ENCODE peak calls at places on chromosomes 4 and X, in six cellular contexts. One of them, this sample, is unnamed.
A peak's percentile ranks its signal among the peaks of the same experiment; 100 is the strongest.

GRCh38 chr4:81166431-81166830 is 48.6 kb downstream of the PRKG2 start:
- DNase-seq in heart right ventricle: no peak
- DNase-seq in BE2C: no peak
- DNase-seq in foreskin fibroblast: peak; percentile 68
- DNase-seq in cardiac muscle cell: no peak
- DNase-seq in left ventricle myocardium inferior: no peak
- DNase-seq in this sample: no peak

GRCh38 chr4:133320576-133321170 is 171.6 kb downstream of the PCDH10 start:
- DNase-seq in heart right ventricle: no peak
- DNase-seq in BE2C: peak; percentile 43
- DNase-seq in foreskin fibroblast: peak; percentile 2
- DNase-seq in cardiac muscle cell: peak; percentile 57
- DNase-seq in left ventricle myocardium inferior: no peak
- DNase-seq in this sample: no peak

GRCh38 chr4:14916554-14917304 is 85.6 kb upstream of the CPEB2 start:
- DNase-seq in heart right ventricle: peak; percentile 49
- DNase-seq in BE2C: no peak
- DNase-seq in foreskin fibroblast: peak; percentile 79
- DNase-seq in cardiac muscle cell: no peak
- DNase-seq in left ventricle myocardium inferior: no peak
- DNase-seq in this sample: no peak

GRCh38 chrX:107654778-107655761 is 26.8 kb downstream of the PRPS1 start:
- DNase-seq in heart right ventricle: peak; percentile 50
- DNase-seq in BE2C: peak; percentile 82
- DNase-seq in foreskin fibroblast: peak; percentile 93
- DNase-seq in cardiac muscle cell: peak; percentile 88
- DNase-seq in left ventricle myocardium inferior: peak; percentile 49
- DNase-seq in this sample: peak; percentile 50

GRCh38 chr4:72084587-72085011 is 52.8 kb downstream of the NPFFR2 start:
- DNase-seq in heart right ventricle: no peak
- DNase-seq in BE2C: no peak
- DNase-seq in foreskin fibroblast: no peak
- DNase-seq in cardiac muscle cell: peak; percentile 34
- DNase-seq in left ventricle myocardium inferior: no peak
- DNase-seq in this sample: no peak

GRCh38 chrX:68199062-68199848 is 234.0 kb downstream of the OPHN1 start:
- DNase-seq in heart right ventricle: no peak
- DNase-seq in BE2C: no peak
- DNase-seq in foreskin fibroblast: no peak
- DNase-seq in cardiac muscle cell: no peak
- DNase-seq in left ventricle myocardium inferior: no peak
- DNase-seq in this sample: no peak

GRCh38 chr4:56186808-56187523 is 200.3 kb downstream of the AASDH start:
- DNase-seq in heart right ventricle: no peak
- DNase-seq in BE2C: no peak
- DNase-seq in foreskin fibroblast: no peak
- DNase-seq in cardiac muscle cell: peak; percentile 17
- DNase-seq in left ventricle myocardium inferior: no peak
- DNase-seq in this sample: no peak

GRCh38 chr4:48813984-48814383 is 16.9 kb upstream of the OCIAD1 start:
- DNase-seq in heart right ventricle: no peak
- DNase-seq in BE2C: no peak
- DNase-seq in foreskin fibroblast: no peak
- DNase-seq in cardiac muscle cell: no peak
- DNase-seq in left ventricle myocardium inferior: no peak
- DNase-seq in this sample: no peak

GRCh38 chr4:16757080-16757521 is 141.3 kb downstream of the LDB2 start:
- DNase-seq in heart right ventricle: no peak
- DNase-seq in BE2C: peak; percentile 29
- DNase-seq in foreskin fibroblast: no peak
- DNase-seq in cardiac muscle cell: no peak
- DNase-seq in left ventricle myocardium inferior: no peak
- DNase-seq in this sample: no peak

GRCh38 chr4:59818656-59819055 is 1381.5 kb upstream of the ADGRL3 start:
- DNase-seq in heart right ventricle: no peak
- DNase-seq in BE2C: no peak
- DNase-seq in foreskin fibroblast: no peak
- DNase-seq in cardiac muscle cell: no peak
- DNase-seq in left ventricle myocardium inferior: no peak
- DNase-seq in this sample: no peak

GRCh38 chr4:187724526-187724925 is 271.0 kb upstream of the ZFP42 start:
- DNase-seq in heart right ventricle: no peak
- DNase-seq in BE2C: no peak
- DNase-seq in foreskin fibroblast: no peak
- DNase-seq in cardiac muscle cell: no peak
- DNase-seq in left ventricle myocardium inferior: no peak
- DNase-seq in this sample: no peak

GRCh38 chrX:23554304-23554703 is 113.0 kb upstream of the PRDX4 start:
- DNase-seq in heart right ventricle: no peak
- DNase-seq in BE2C: peak; percentile 10
- DNase-seq in foreskin fibroblast: peak; percentile 54
- DNase-seq in cardiac muscle cell: peak; percentile 64
- DNase-seq in left ventricle myocardium inferior: no peak
- DNase-seq in this sample: no peak

GRCh38 chrX:23557070-23557469 is 110.2 kb upstream of the PRDX4 start:
- DNase-seq in heart right ventricle: no peak
- DNase-seq in BE2C: no peak
- DNase-seq in foreskin fibroblast: no peak
- DNase-seq in cardiac muscle cell: no peak
- DNase-seq in left ventricle myocardium inferior: no peak
- DNase-seq in this sample: no peak

DNA sequence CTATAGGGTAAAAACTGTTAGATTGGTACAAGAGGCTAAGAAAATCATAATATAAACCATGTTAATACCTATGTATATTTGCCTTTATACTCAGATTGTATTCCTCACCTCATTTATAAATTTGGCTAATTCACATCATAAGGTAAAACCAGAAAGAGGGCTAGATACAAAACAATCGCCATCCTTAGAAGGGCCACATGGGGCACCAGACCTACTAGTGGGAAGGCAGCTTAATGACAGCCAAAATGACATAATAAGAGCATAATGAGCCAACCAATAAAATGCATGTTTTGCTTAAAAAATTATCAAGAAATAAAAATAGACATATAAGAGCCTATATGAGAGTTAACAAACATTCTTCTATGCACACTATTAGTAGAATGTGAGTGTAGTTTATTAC is 107.3 kb upstream of the PRDX4 start:
- DNase-seq in heart right ventricle: no peak
- DNase-seq in BE2C: no peak
- DNase-seq in foreskin fibroblast: no peak
- DNase-seq in cardiac muscle cell: no peak
- DNase-seq in left ventricle myocardium inferior: no peak
- DNase-seq in this sample: no peak
- TF ChIP-seq CTCF in heart right ventricle: no peak
- TF ChIP-seq CTCF in BE2C: peak; percentile 41
- TF ChIP-seq CTCF in foreskin fibroblast: no peak
- TF ChIP-seq CTCF in cardiac muscle cell: no peak
- TF ChIP-seq CTCF in left ventricle myocardium inferior: no peak
- TF ChIP-seq CTCF in this sample: no peak

GRCh38 chr4:6221851-6222760 is 21.8 kb upstream of the JAKMIP1 start:
- DNase-seq in heart right ventricle: peak; percentile 32
- DNase-seq in BE2C: peak; percentile 87
- DNase-seq in foreskin fibroblast: peak; percentile 41
- DNase-seq in cardiac muscle cell: peak; percentile 86
- DNase-seq in left ventricle myocardium inferior: peak; percentile 29
- DNase-seq in this sample: no peak
- H3K4me3 ChIP-seq in heart right ventricle: peak overlapping the region; percentile 26
- H3K4me3 ChIP-seq in BE2C: peak overlapping the region; percentile 64
- H3K4me3 ChIP-seq in foreskin fibroblast: no peak overlapping the region
- H3K4me3 ChIP-seq in cardiac muscle cell: peak overlapping the region; percentile 52
- H3K4me3 ChIP-seq in left ventricle myocardium inferior: peak overlapping the region; percentile 60
- H3K4me3 ChIP-seq in this sample: no peak overlapping the region

DNA sequence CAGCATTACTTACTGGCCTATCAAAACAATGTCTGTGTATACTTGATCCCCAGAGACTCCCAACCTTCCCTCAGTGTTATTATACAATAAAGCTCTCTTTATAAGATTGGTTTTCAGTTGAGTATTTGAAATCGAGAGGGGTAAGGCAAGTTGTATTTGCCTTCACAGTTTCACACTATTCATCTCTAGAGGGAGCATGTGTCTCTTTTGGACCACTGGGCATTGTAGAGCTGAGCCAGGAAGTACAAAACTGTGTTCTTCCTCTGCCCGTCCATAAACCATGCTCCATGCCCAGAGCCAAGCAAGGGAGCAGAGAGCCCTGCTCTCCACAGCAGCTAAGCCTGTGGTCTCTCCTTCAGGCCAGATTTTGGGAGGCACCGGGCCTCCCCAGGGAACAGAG is 61.5 kb upstream of the HHIP start:
- DNase-seq in heart right ventricle: no peak
- DNase-seq in BE2C: no peak
- DNase-seq in foreskin fibroblast: no peak
- DNase-seq in cardiac muscle cell: no peak
- DNase-seq in left ventricle myocardium inferior: no peak
- DNase-seq in this sample: no peak
- TF ChIP-seq CTCF in heart right ventricle: no peak
- TF ChIP-seq CTCF in BE2C: no peak
- TF ChIP-seq CTCF in foreskin fibroblast: no peak
- TF ChIP-seq CTCF in cardiac muscle cell: peak; percentile 5
- TF ChIP-seq CTCF in left ventricle myocardium inferior: no peak
- TF ChIP-seq CTCF in this sample: no peak

GRCh38 chrX:137548261-137548660 is 17.7 kb upstream of the ZIC3 start:
- DNase-seq in heart right ventricle: no peak
- DNase-seq in BE2C: no peak
- DNase-seq in foreskin fibroblast: no peak
- DNase-seq in cardiac muscle cell: no peak
- DNase-seq in left ventricle myocardium inferior: no peak
- DNase-seq in this sample: no peak

GRCh38 chrX:137549846-137550534 is 15.9 kb upstream of the ZIC3 start:
- DNase-seq in heart right ventricle: no peak
- DNase-seq in BE2C: no peak
- DNase-seq in foreskin fibroblast: no peak
- DNase-seq in cardiac muscle cell: no peak
- DNase-seq in left ventricle myocardium inferior: no peak
- DNase-seq in this sample: no peak

GRCh38 chrX:137545711-137546651 is 19.9 kb upstream of the ZIC3 start:
- DNase-seq in heart right ventricle: no peak
- DNase-seq in BE2C: no peak
- DNase-seq in foreskin fibroblast: no peak
- DNase-seq in cardiac muscle cell: no peak
- DNase-seq in left ventricle myocardium inferior: no peak
- DNase-seq in this sample: no peak

GRCh38 chrX:137549073-137549472 is 16.9 kb upstream of the ZIC3 start:
- DNase-seq in heart right ventricle: no peak
- DNase-seq in BE2C: no peak
- DNase-seq in foreskin fibroblast: no peak
- DNase-seq in cardiac muscle cell: no peak
- DNase-seq in left ventricle myocardium inferior: no peak
- DNase-seq in this sample: no peak

DNA sequence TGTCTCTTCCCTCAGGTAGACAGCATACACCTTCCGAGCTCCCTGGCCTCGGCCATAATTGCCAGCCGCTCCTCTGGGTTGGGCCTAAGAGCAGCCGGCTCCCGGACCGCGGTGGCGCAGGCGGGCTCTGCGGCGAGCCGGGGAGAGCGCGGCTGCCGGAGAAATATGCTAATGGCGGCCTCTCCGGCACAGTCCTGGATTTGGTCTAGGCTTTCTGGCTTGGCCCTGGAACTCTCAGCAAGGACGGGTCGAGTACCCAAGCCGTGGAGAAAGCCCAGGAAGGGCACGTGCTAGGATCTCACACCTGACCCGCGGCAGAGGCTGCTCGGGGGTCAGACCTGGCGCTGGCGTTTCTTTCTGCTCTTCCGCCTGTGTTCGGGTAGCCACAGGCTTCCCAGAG is 18.6 kb upstream of the ZIC3 start:
- DNase-seq in heart right ventricle: no peak
- DNase-seq in BE2C: no peak
- DNase-seq in foreskin fibroblast: no peak
- DNase-seq in cardiac muscle cell: peak; percentile 26
- DNase-seq in left ventricle myocardium inferior: no peak
- DNase-seq in this sample: no peak
- H3K4me3 ChIP-seq in heart right ventricle: no peak overlapping the region
- H3K4me3 ChIP-seq in BE2C: no peak overlapping the region
- H3K4me3 ChIP-seq in foreskin fibroblast: no peak overlapping the region
- H3K4me3 ChIP-seq in cardiac muscle cell: no peak overlapping the region
- H3K4me3 ChIP-seq in left ventricle myocardium inferior: no peak overlapping the region
- H3K4me3 ChIP-seq in this sample: no peak overlapping the region

GRCh38 chrX:12349201-12349600 is 210.9 kb downstream of the FRMPD4 start:
- DNase-seq in heart right ventricle: no peak
- DNase-seq in BE2C: no peak
- DNase-seq in foreskin fibroblast: no peak
- DNase-seq in cardiac muscle cell: no peak
- DNase-seq in left ventricle myocardium inferior: no peak
- DNase-seq in this sample: no peak
- TF ChIP-seq CTCF in heart right ventricle: no peak
- TF ChIP-seq CTCF in BE2C: no peak
- TF ChIP-seq CTCF in foreskin fibroblast: no peak
- TF ChIP-seq CTCF in cardiac muscle cell: no peak
- TF ChIP-seq CTCF in left ventricle myocardium inferior: no peak
- TF ChIP-seq CTCF in this sample: no peak

GRCh38 chr4:70637239-70637920 is 8.8 kb downstream of the ENAM start:
- DNase-seq in heart right ventricle: no peak
- DNase-seq in BE2C: no peak
- DNase-seq in foreskin fibroblast: peak; percentile 6
- DNase-seq in cardiac muscle cell: peak; percentile 12
- DNase-seq in left ventricle myocardium inferior: no peak
- DNase-seq in this sample: no peak
- H3K4me3 ChIP-seq in heart right ventricle: peak overlapping the region; percentile 12
- H3K4me3 ChIP-seq in BE2C: no peak overlapping the region
- H3K4me3 ChIP-seq in foreskin fibroblast: no peak overlapping the region
- H3K4me3 ChIP-seq in cardiac muscle cell: no peak overlapping the region
- H3K4me3 ChIP-seq in left ventricle myocardium inferior: peak overlapping the region; percentile 52
- H3K4me3 ChIP-seq in this sample: no peak overlapping the region

DNA sequence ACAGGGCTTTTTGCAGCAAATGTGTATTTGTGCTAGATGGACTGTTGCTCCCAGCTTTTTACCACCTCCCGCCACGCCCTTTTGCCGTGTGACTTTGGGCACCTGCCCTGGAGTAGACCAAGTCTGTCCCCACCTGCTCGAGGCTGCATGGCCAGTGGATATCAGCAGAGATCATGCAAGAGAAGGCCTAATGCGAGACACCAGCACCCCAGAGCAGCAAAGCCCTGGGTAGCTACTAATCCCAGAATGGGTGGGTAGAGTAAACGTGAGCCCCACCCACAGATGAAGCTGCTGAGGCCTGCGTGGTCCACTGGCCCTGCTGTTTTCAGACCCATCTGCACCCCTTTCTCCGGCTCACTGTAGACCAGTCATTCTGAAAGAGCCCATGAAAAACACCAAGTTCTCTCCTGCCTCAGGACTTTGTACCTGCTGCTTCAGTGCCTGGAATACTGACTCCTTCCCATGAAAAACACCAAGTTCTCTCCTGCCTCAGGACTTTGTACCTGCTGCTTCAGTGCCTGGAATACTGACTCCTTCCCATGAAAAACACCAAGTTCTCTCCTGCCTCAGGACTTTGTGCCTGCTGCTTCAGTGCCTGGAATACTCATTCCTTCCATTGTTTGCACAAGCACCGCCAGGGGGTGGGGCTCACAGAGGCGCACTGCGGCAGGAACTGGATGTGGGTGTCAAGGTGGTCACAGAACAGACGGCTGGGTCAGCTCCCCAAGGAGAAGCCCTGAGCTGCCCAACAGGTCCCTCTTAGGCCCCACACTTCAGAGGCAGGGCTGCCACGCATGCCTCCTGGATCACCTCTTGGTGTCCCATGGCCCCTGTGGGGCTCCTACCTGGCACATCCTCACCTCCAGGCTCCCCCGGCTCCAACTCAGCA is 5.1 kb upstream of the TNIP2 start:
- DNase-seq in heart right ventricle: no peak
- DNase-seq in BE2C: no peak
- DNase-seq in foreskin fibroblast: peak; percentile 27
- DNase-seq in cardiac muscle cell: no peak
- DNase-seq in left ventricle myocardium inferior: no peak
- DNase-seq in this sample: no peak
- TF ChIP-seq CTCF in heart right ventricle: peak; percentile 18
- TF ChIP-seq CTCF in BE2C: no peak
- TF ChIP-seq CTCF in foreskin fibroblast: no peak
- TF ChIP-seq CTCF in cardiac muscle cell: no peak
- TF ChIP-seq CTCF in left ventricle myocardium inferior: peak; percentile 24
- TF ChIP-seq CTCF in this sample: no peak

GRCh38 chr4:64777286-64777685 is 368.0 kb upstream of the TECRL start:
- DNase-seq in heart right ventricle: no peak
- DNase-seq in BE2C: no peak
- DNase-seq in foreskin fibroblast: no peak
- DNase-seq in cardiac muscle cell: no peak
- DNase-seq in left ventricle myocardium inferior: no peak
- DNase-seq in this sample: no peak
- H3K4me3 ChIP-seq in heart right ventricle: no peak overlapping the region
- H3K4me3 ChIP-seq in BE2C: no peak overlapping the region
- H3K4me3 ChIP-seq in foreskin fibroblast: no peak overlapping the region
- H3K4me3 ChIP-seq in cardiac muscle cell: no peak overlapping the region
- H3K4me3 ChIP-seq in left ventricle myocardium inferior: no peak overlapping the region
- H3K4me3 ChIP-seq in this sample: no peak overlapping the region